ENCODE peak calls at places on chromosomes 4 and X, in eight cellular contexts. E is IMR-90, L is kidney, V is neural crest cell, Q is MCF 10A, S is pancreas, P is activated B cell treated with CpG ODN at 0.5 μM for 24 hours, R is GM06990. W is an unnamed sample.

GRCh38 chr4:174260099-174260498 is 23.4 kb downstream of the FBXO8 start:
- DNase-seq in R (no peak), V (no peak), L (no peak), P (no peak), S (no peak), E (peak; percentile 85), Q (peak; percentile 52), W (no peak)

GRCh38 chrX:150575415-150575814 is 7.0 kb downstream of the MTM1 start:
- DNase-seq in Q (peak; percentile 98), R (no peak), E (peak; percentile 33), S (no peak), P (no peak), V (no peak), L (no peak), W (no peak)

GRCh38 chr4:107131295-107131694 is 95.2 kb upstream of the DKK2 start:
- DNase-seq in Q (peak; percentile 17), S (no peak), V (no peak), L (no peak), R (no peak), E (peak; percentile 6), P (no peak), W (no peak)

GRCh38 chr4:20809796-20810195 is 109.5 kb downstream of the PACRGL start:
- DNase-seq in R (no peak), Q (peak; percentile 90), L (no peak), V (no peak), S (no peak), E (no peak), P (no peak), W (no peak)

GRCh38 chrX:8738588-8739189 is 6.8 kb upstream of the ANOS1 start:
- DNase-seq in P (no peak), V (peak; percentile 67), Q (peak; percentile 52), L (no peak), R (no peak), S (no peak), E (peak; percentile 29), W (no peak)

GRCh38 chrX:24260827-24261550 is 52.9 kb downstream of the SUPT20HL2 start:
- DNase-seq in L (peak; percentile 67), P (no peak), V (no peak), Q (no peak), E (peak; percentile 47), S (peak; percentile 29), R (no peak), W (no peak)

GRCh38 chr4:140252742-140253555 is 99.0 kb upstream of the MAML3 start:
- DNase-seq in Q (peak; percentile 60), P (peak; percentile 67), R (peak; percentile 22), E (peak; percentile 56), V (peak; percentile 87), S (peak; percentile 56), L (peak; percentile 91), W (peak; percentile 92)

GRCh38 chr4:62601737-62602136 is 1401.6 kb downstream of the ADGRL3 start:
- DNase-seq in P (no peak), L (no peak), V (no peak), S (no peak), R (no peak), Q (peak; percentile 45), E (no peak), W (no peak)

GRCh38 chr4:85659626-85660213 is 184.8 kb downstream of the ARHGAP24 start:
- DNase-seq in P (no peak), S (no peak), R (no peak), Q (no peak), L (no peak), V (no peak), E (no peak), W (no peak)

GRCh38 chrX:153726286-153727107 is 1.8 kb downstream of the ABCD1 start:
- DNase-seq in L (peak; percentile 89), S (peak; percentile 59), Q (peak; percentile 48), R (peak; percentile 79), P (peak; percentile 59), V (peak; percentile 44), E (peak; percentile 52), W (no peak)

GRCh38 chr4:165965503-165965902 is 92.5 kb downstream of the TLL1 start:
- DNase-seq in V (no peak), L (no peak), E (no peak), S (no peak), Q (peak; percentile 41), P (no peak), R (no peak), W (no peak)

GRCh38 chrX:70754169-70754843 is 154.2 kb downstream of the TEX11 start:
- DNase-seq in S (no peak), P (no peak), Q (no peak), L (no peak), E (no peak), V (no peak), R (no peak), W (no peak)

GRCh38 chr4:109746728-109747127 is 16.9 kb upstream of the PLA2G12A start:
- DNase-seq in P (no peak), R (no peak), L (no peak), E (no peak), V (no peak), Q (no peak), S (no peak), W (no peak)

GRCh38 chrX:47571215-47571614 is 10.2 kb downstream of the ARAF start:
- DNase-seq in R (no peak), S (no peak), P (no peak), Q (no peak), E (no peak), V (no peak), L (no peak), W (no peak)

GRCh38 chr4:100348472-100348871 is 158.2 kb upstream of the DDIT4L start:
- DNase-seq in L (no peak), S (no peak), V (no peak), E (peak; percentile 88), P (no peak), R (no peak), Q (peak; percentile 91), W (no peak)

GRCh38 chr4:138891610-138892009 is 124.0 kb upstream of the NOCT start:
- DNase-seq in E (no peak), P (no peak), Q (no peak), L (no peak), S (no peak), V (no peak), R (no peak), W (no peak)

GRCh38 chr4:5027366-5027765 is 8.1 kb upstream of the CYTL1 start:
- DNase-seq in P (no peak), E (peak; percentile 42), S (no peak), L (no peak), V (no peak), Q (no peak), R (no peak), W (no peak)

GRCh38 chrX:118654331-118654730 is 73.1 kb upstream of the IL13RA1 start:
- DNase-seq in P (no peak), E (no peak), L (no peak), Q (no peak), R (no peak), S (no peak), V (no peak), W (no peak)

GRCh38 chrX:118655561-118656246 is 71.7 kb upstream of the IL13RA1 start:
- DNase-seq in Q (peak; percentile 72), R (no peak), V (no peak), S (no peak), L (no peak), P (no peak), E (peak; percentile 65), W (no peak)

GRCh38 chrX:118657413-118657812 is 70.0 kb upstream of the IL13RA1 start:
- DNase-seq in V (no peak), P (no peak), R (no peak), Q (no peak), E (no peak), L (no peak), S (no peak), W (no peak)

DNA sequence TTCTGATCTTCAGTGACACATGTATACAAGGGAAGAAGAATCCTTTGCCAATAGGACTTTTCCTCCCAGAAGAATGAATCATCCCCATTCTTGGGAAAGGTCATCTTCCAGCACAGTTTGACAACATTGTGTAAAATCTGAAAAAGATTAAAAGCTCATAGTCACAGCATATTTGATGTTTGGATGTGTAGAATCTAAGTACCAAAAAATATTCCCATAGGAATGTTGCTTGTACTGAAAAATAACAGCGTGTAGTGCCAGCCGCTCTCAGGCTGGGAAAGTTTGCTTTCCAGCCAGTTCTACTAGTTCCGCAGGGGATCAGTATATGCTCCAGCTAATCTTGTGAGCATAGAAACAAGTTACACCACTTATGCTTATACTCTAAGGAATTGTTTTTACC is 74.7 kb upstream of the IL13RA1 start:
- DNase-seq in Q (peak; percentile 12), P (no peak), L (no peak), V (no peak), R (no peak), S (no peak), E (peak; percentile 58), W (no peak)
- TF ChIP-seq CTCF in Q (no peak), P (no peak), L (no peak), V (no peak), R (no peak), S (no peak), E (no peak), W (no peak)

GRCh38 chrX:41291309-41291708 is 42.7 kb upstream of the DDX3X start:
- DNase-seq in V (no peak), R (no peak), L (no peak), S (no peak), Q (no peak), E (no peak), P (no peak), W (no peak)

GRCh38 chrX:41293269-41293668 is 40.7 kb upstream of the DDX3X start:
- DNase-seq in R (no peak), V (no peak), S (no peak), E (no peak), L (no peak), P (no peak), Q (peak; percentile 33), W (no peak)
- TF ChIP-seq CTCF in R (peak; percentile 37), V (peak; percentile 15), S (no peak), E (peak; percentile 13), L (no peak), P (no peak), Q (no peak), W (peak; percentile 30)

GRCh38 chr4:112766422-112766821 is 129.5 kb downstream of the LARP7 start:
- DNase-seq in E (peak; percentile 17), S (no peak), L (no peak), V (peak; percentile 20), Q (peak; percentile 36), R (no peak), P (no peak), W (no peak)
- TF ChIP-seq CTCF in E (peak; percentile 39), S (no peak), L (no peak), V (peak; percentile 51), Q (peak; percentile 35), R (peak; percentile 62), P (no peak), W (peak; percentile 50)

GRCh38 chrX:10016516-10017132 is 49.5 kb downstream of the CLDN34 start:
- DNase-seq in Q (no peak), S (no peak), R (no peak), V (no peak), L (no peak), E (no peak), P (no peak), W (no peak)

GRCh38 chrX:10014462-10015373 is 47.6 kb downstream of the CLDN34 start:
- DNase-seq in E (peak; percentile 84), Q (peak; percentile 77), S (peak; percentile 83), P (peak; percentile 81), R (peak; percentile 84), V (peak; percentile 67), L (peak; percentile 96), W (peak; percentile 86)

GRCh38 chrX:10021461-10022272 is 54.5 kb downstream of the CLDN34 start:
- DNase-seq in S (no peak), V (no peak), R (no peak), L (no peak), P (no peak), Q (no peak), E (peak; percentile 14), W (no peak)

GRCh38 chrX:10015711-10016515 is 48.8 kb downstream of the CLDN34 start:
- DNase-seq in Q (no peak), P (peak; percentile 44), L (peak; percentile 84), S (peak; percentile 19), E (peak; percentile 35), R (no peak), V (peak; percentile 10), W (no peak)

GRCh38 chrX:10017866-10018265 is 50.7 kb downstream of the CLDN34 start:
- DNase-seq in Q (peak; percentile 79), R (no peak), V (no peak), P (no peak), E (peak; percentile 65), S (no peak), L (no peak), W (no peak)
- TF ChIP-seq CTCF in Q (peak; percentile 7), R (no peak), V (no peak), P (no peak), E (no peak), S (no peak), L (no peak), W (no peak)